ENCODE peak calls at places on chromosomes 7 and 10, in seven cellular contexts. One of them, this sample, is unnamed.

GRCh38 chr10:10677479-10677878 is 340.2 kb upstream of the CELF2 start:
- DNase-seq in NCI-H1092: no peak
- DNase-seq in fibroblast of the aortic adventitia: peak; percentile 84
- DNase-seq in NCI-H345: peak; percentile 23
- DNase-seq in hypothalamus: no peak
- DNase-seq in C1 segment of cervical spinal cord: no peak
- DNase-seq in HTR-8/SVneo: no peak
- DNase-seq in this sample: peak; percentile 57

GRCh38 chr10:1054684-1055083 is 1.5 kb upstream of the WDR37 start:
- DNase-seq in NCI-H1092: no peak
- DNase-seq in fibroblast of the aortic adventitia: no peak
- DNase-seq in NCI-H345: no peak
- DNase-seq in hypothalamus: no peak
- DNase-seq in C1 segment of cervical spinal cord: no peak
- DNase-seq in HTR-8/SVneo: no peak
- DNase-seq in this sample: no peak

GRCh38 chr7:146366938-146367337 is 250.3 kb downstream of the CNTNAP2 start:
- DNase-seq in NCI-H1092: no peak
- DNase-seq in fibroblast of the aortic adventitia: no peak
- DNase-seq in NCI-H345: no peak
- DNase-seq in hypothalamus: no peak
- DNase-seq in C1 segment of cervical spinal cord: no peak
- DNase-seq in HTR-8/SVneo: no peak
- DNase-seq in this sample: no peak

GRCh38 chr7:14085901-14086300 is 96.4 kb upstream of the ETV1 start:
- DNase-seq in NCI-H1092: no peak
- DNase-seq in fibroblast of the aortic adventitia: no peak
- DNase-seq in NCI-H345: no peak
- DNase-seq in hypothalamus: no peak
- DNase-seq in C1 segment of cervical spinal cord: no peak
- DNase-seq in HTR-8/SVneo: no peak
- DNase-seq in this sample: no peak

GRCh38 chr10:83682399-83682798 is 456.9 kb upstream of the GHITM start:
- DNase-seq in NCI-H1092: no peak
- DNase-seq in fibroblast of the aortic adventitia: no peak
- DNase-seq in NCI-H345: no peak
- DNase-seq in hypothalamus: no peak
- DNase-seq in C1 segment of cervical spinal cord: no peak
- DNase-seq in HTR-8/SVneo: no peak
- DNase-seq in this sample: no peak

GRCh38 chr10:92157374-92157773 is 133.5 kb downstream of the CPEB3 start:
- DNase-seq in NCI-H1092: no peak
- DNase-seq in fibroblast of the aortic adventitia: no peak
- DNase-seq in NCI-H345: no peak
- DNase-seq in hypothalamus: no peak
- DNase-seq in C1 segment of cervical spinal cord: no peak
- DNase-seq in HTR-8/SVneo: no peak
- DNase-seq in this sample: no peak

GRCh38 chr7:4607321-4607729 is 74.8 kb upstream of the FOXK1 start:
- DNase-seq in NCI-H1092: no peak
- DNase-seq in fibroblast of the aortic adventitia: no peak
- DNase-seq in NCI-H345: no peak
- DNase-seq in hypothalamus: peak; percentile 41
- DNase-seq in C1 segment of cervical spinal cord: no peak
- DNase-seq in HTR-8/SVneo: no peak
- DNase-seq in this sample: no peak

GRCh38 chr7:50805425-50806130 is 22.9 kb upstream of the GRB10 start:
- DNase-seq in NCI-H1092: no peak
- DNase-seq in fibroblast of the aortic adventitia: no peak
- DNase-seq in NCI-H345: peak; percentile 88
- DNase-seq in hypothalamus: no peak
- DNase-seq in C1 segment of cervical spinal cord: no peak
- DNase-seq in HTR-8/SVneo: no peak
- DNase-seq in this sample: no peak

GRCh38 chr10:28668363-28669226 is 8.7 kb upstream of the BAMBI start:
- DNase-seq in NCI-H1092: peak; percentile 65
- DNase-seq in fibroblast of the aortic adventitia: peak; percentile 31
- DNase-seq in NCI-H345: peak; percentile 72
- DNase-seq in hypothalamus: no peak
- DNase-seq in C1 segment of cervical spinal cord: no peak
- DNase-seq in HTR-8/SVneo: no peak
- DNase-seq in this sample: no peak

GRCh38 chr10:14035506-14035905 is 295.2 kb downstream of the FRMD4A start:
- DNase-seq in NCI-H1092: no peak
- DNase-seq in fibroblast of the aortic adventitia: no peak
- DNase-seq in NCI-H345: no peak
- DNase-seq in hypothalamus: no peak
- DNase-seq in C1 segment of cervical spinal cord: no peak
- DNase-seq in HTR-8/SVneo: no peak
- DNase-seq in this sample: no peak

GRCh38 chr10:64396105-64396504 is 874.9 kb downstream of the REEP3 start:
- DNase-seq in NCI-H1092: no peak
- DNase-seq in fibroblast of the aortic adventitia: peak; percentile 1
- DNase-seq in NCI-H345: no peak
- DNase-seq in hypothalamus: no peak
- DNase-seq in C1 segment of cervical spinal cord: no peak
- DNase-seq in HTR-8/SVneo: peak; percentile 28
- DNase-seq in this sample: no peak

GRCh38 chr10:119663866-119664698 is 12.9 kb downstream of the BAG3 start:
- DNase-seq in NCI-H1092: no peak
- DNase-seq in fibroblast of the aortic adventitia: peak; percentile 28
- DNase-seq in NCI-H345: no peak
- DNase-seq in hypothalamus: no peak
- DNase-seq in C1 segment of cervical spinal cord: no peak
- DNase-seq in HTR-8/SVneo: no peak
- DNase-seq in this sample: no peak

GRCh38 chr7:25103766-25104165 is 21.3 kb downstream of the CYCS start:
- DNase-seq in NCI-H1092: no peak
- DNase-seq in fibroblast of the aortic adventitia: no peak
- DNase-seq in NCI-H345: no peak
- DNase-seq in hypothalamus: no peak
- DNase-seq in C1 segment of cervical spinal cord: no peak
- DNase-seq in HTR-8/SVneo: no peak
- DNase-seq in this sample: no peak

GRCh38 chr10:120077707-120078492 is 185.4 kb downstream of the SEC23IP start:
- DNase-seq in NCI-H1092: no peak
- DNase-seq in fibroblast of the aortic adventitia: no peak
- DNase-seq in NCI-H345: peak; percentile 82
- DNase-seq in hypothalamus: no peak
- DNase-seq in C1 segment of cervical spinal cord: no peak
- DNase-seq in HTR-8/SVneo: no peak
- DNase-seq in this sample: no peak

GRCh38 chr7:43583424-43584199 is 704 bp downstream of the STK17A start:
- DNase-seq in NCI-H1092: peak; percentile 36
- DNase-seq in fibroblast of the aortic adventitia: peak; percentile 54
- DNase-seq in NCI-H345: peak; percentile 58
- DNase-seq in hypothalamus: peak; percentile 71
- DNase-seq in C1 segment of cervical spinal cord: peak; percentile 37
- DNase-seq in HTR-8/SVneo: no peak
- DNase-seq in this sample: peak; percentile 69

GRCh38 chr10:93461807-93462178 is 20.3 kb downstream of the MYOF start:
- DNase-seq in NCI-H1092: peak; percentile 52
- DNase-seq in fibroblast of the aortic adventitia: peak; percentile 65
- DNase-seq in NCI-H345: peak; percentile 81
- DNase-seq in hypothalamus: no peak
- DNase-seq in C1 segment of cervical spinal cord: no peak
- DNase-seq in HTR-8/SVneo: no peak
- DNase-seq in this sample: no peak

GRCh38 chr10:43306899-43307298 is 40.0 kb upstream of the RASGEF1A start:
- DNase-seq in NCI-H1092: no peak
- DNase-seq in fibroblast of the aortic adventitia: no peak
- DNase-seq in NCI-H345: no peak
- DNase-seq in hypothalamus: no peak
- DNase-seq in C1 segment of cervical spinal cord: no peak
- DNase-seq in HTR-8/SVneo: no peak
- DNase-seq in this sample: no peak

GRCh38 chr7:4787947-4788626 is 12.7 kb downstream of the AP5Z1 start:
- DNase-seq in NCI-H1092: no peak
- DNase-seq in fibroblast of the aortic adventitia: no peak
- DNase-seq in NCI-H345: no peak
- DNase-seq in hypothalamus: no peak
- DNase-seq in C1 segment of cervical spinal cord: no peak
- DNase-seq in HTR-8/SVneo: no peak
- DNase-seq in this sample: no peak

GRCh38 chr7:154902600-154903082 is 100.3 kb downstream of the PAXIP1 start:
- DNase-seq in NCI-H1092: no peak
- DNase-seq in fibroblast of the aortic adventitia: no peak
- DNase-seq in NCI-H345: no peak
- DNase-seq in hypothalamus: peak; percentile 62
- DNase-seq in C1 segment of cervical spinal cord: no peak
- DNase-seq in HTR-8/SVneo: no peak
- DNase-seq in this sample: no peak

GRCh38 chr10:112302335-112302734 is 19.1 kb downstream of the TECTB start:
- DNase-seq in NCI-H1092: no peak
- DNase-seq in fibroblast of the aortic adventitia: no peak
- DNase-seq in NCI-H345: no peak
- DNase-seq in hypothalamus: no peak
- DNase-seq in C1 segment of cervical spinal cord: no peak
- DNase-seq in HTR-8/SVneo: no peak
- DNase-seq in this sample: no peak

GRCh38 chr10:103772096-103772845 is 83.1 kb downstream of the SH3PXD2A start:
- DNase-seq in NCI-H1092: no peak
- DNase-seq in fibroblast of the aortic adventitia: peak; percentile 98
- DNase-seq in NCI-H345: no peak
- DNase-seq in hypothalamus: peak; percentile 43
- DNase-seq in C1 segment of cervical spinal cord: no peak
- DNase-seq in HTR-8/SVneo: peak; percentile 91
- DNase-seq in this sample: peak; percentile 87

GRCh38 chr10:103470755-103471653 is 8.0 kb downstream of the CALHM3 start:
- DNase-seq in NCI-H1092: no peak
- DNase-seq in fibroblast of the aortic adventitia: peak; percentile 69
- DNase-seq in NCI-H345: no peak
- DNase-seq in hypothalamus: no peak
- DNase-seq in C1 segment of cervical spinal cord: no peak
- DNase-seq in HTR-8/SVneo: no peak
- DNase-seq in this sample: no peak

GRCh38 chr10:130025326-130025725 is 61.3 kb upstream of the EBF3 start:
- DNase-seq in NCI-H1092: no peak
- DNase-seq in fibroblast of the aortic adventitia: no peak
- DNase-seq in NCI-H345: no peak
- DNase-seq in hypothalamus: no peak
- DNase-seq in C1 segment of cervical spinal cord: no peak
- DNase-seq in HTR-8/SVneo: no peak
- DNase-seq in this sample: no peak

GRCh38 chr10:27747096-27747451 is 1.5 kb upstream of the MKX start:
- DNase-seq in NCI-H1092: no peak
- DNase-seq in fibroblast of the aortic adventitia: no peak
- DNase-seq in NCI-H345: no peak
- DNase-seq in hypothalamus: no peak
- DNase-seq in C1 segment of cervical spinal cord: no peak
- DNase-seq in HTR-8/SVneo: no peak
- DNase-seq in this sample: no peak

GRCh38 chr7:80060218-80060806 is 74.3 kb upstream of the GNAI1 start:
- DNase-seq in NCI-H1092: peak; percentile 12
- DNase-seq in fibroblast of the aortic adventitia: peak; percentile 82
- DNase-seq in NCI-H345: peak; percentile 61
- DNase-seq in hypothalamus: peak; percentile 28
- DNase-seq in C1 segment of cervical spinal cord: no peak
- DNase-seq in HTR-8/SVneo: no peak
- DNase-seq in this sample: no peak

GRCh38 chr7:17485368-17485767 is 186.9 kb downstream of the AHR start:
- DNase-seq in NCI-H1092: no peak
- DNase-seq in fibroblast of the aortic adventitia: no peak
- DNase-seq in NCI-H345: no peak
- DNase-seq in hypothalamus: no peak
- DNase-seq in C1 segment of cervical spinal cord: no peak
- DNase-seq in HTR-8/SVneo: no peak
- DNase-seq in this sample: no peak

GRCh38 chr7:73850781-73851207 is 8.5 kb upstream of the METTL27 start:
- DNase-seq in NCI-H1092: no peak
- DNase-seq in fibroblast of the aortic adventitia: peak; percentile 99
- DNase-seq in NCI-H345: no peak
- DNase-seq in hypothalamus: no peak
- DNase-seq in C1 segment of cervical spinal cord: no peak
- DNase-seq in HTR-8/SVneo: peak; percentile 71
- DNase-seq in this sample: no peak

This sample was measured in heart right ventricle.